ENCODE peak calls at places on chromosome 22, in ten cellular contexts. One of them, this sample, is unnamed.

GRCh38 chr22:49975543-49976389 is 15.2 kb downstream of the PIM3 start:
- DNase-seq in astrocyte: peak; percentile 22
- DNase-seq in body of pancreas: peak; percentile 4
- DNase-seq in HCT116: no peak
- DNase-seq in lung: peak; percentile 27
- DNase-seq in IMR-90: no peak
- DNase-seq in neural progenitor cell: peak; percentile 52
- DNase-seq in fibroblast of lung: peak; percentile 24
- DNase-seq in transverse colon: peak; percentile 37
- DNase-seq in adrenal gland: peak; percentile 11
- DNase-seq in this sample: no peak

GRCh38 chr22:40463727-40464126 is 93.3 kb downstream of the SGSM3 start:
- DNase-seq in lung: no peak
- DNase-seq in adrenal gland: no peak
- DNase-seq in IMR-90: no peak
- DNase-seq in body of pancreas: no peak
- DNase-seq in astrocyte: no peak
- DNase-seq in neural progenitor cell: no peak
- DNase-seq in HCT116: no peak
- DNase-seq in transverse colon: no peak
- DNase-seq in fibroblast of lung: no peak
- DNase-seq in this sample: no peak

GRCh38 chr22:28925916-28926315 is 42.5 kb downstream of the ZNRF3 start:
- DNase-seq in transverse colon: no peak
- DNase-seq in neural progenitor cell: no peak
- DNase-seq in IMR-90: no peak
- DNase-seq in adrenal gland: no peak
- DNase-seq in body of pancreas: no peak
- DNase-seq in fibroblast of lung: no peak
- DNase-seq in HCT116: no peak
- DNase-seq in lung: no peak
- DNase-seq in astrocyte: no peak
- DNase-seq in this sample: no peak

GRCh38 chr22:50342651-50343540 is at the start of gene PPP6R2:
- DNase-seq in HCT116: no peak
- DNase-seq in fibroblast of lung: peak; percentile 60
- DNase-seq in IMR-90: peak; percentile 35
- DNase-seq in body of pancreas: peak; percentile 87
- DNase-seq in astrocyte: no peak
- DNase-seq in neural progenitor cell: peak; percentile 93
- DNase-seq in lung: peak; percentile 83
- DNase-seq in transverse colon: peak; percentile 88
- DNase-seq in adrenal gland: peak; percentile 72
- DNase-seq in this sample: peak; percentile 92

GRCh38 chr22:39717099-39717498 is 146.5 kb downstream of the CACNA1I start:
- DNase-seq in IMR-90: no peak
- DNase-seq in body of pancreas: no peak
- DNase-seq in adrenal gland: no peak
- DNase-seq in lung: no peak
- DNase-seq in fibroblast of lung: no peak
- DNase-seq in astrocyte: no peak
- DNase-seq in neural progenitor cell: no peak
- DNase-seq in transverse colon: no peak
- DNase-seq in HCT116: no peak
- DNase-seq in this sample: no peak

GRCh38 chr22:47094861-47095330 is 332.4 kb downstream of the TBC1D22A start:
- DNase-seq in body of pancreas: no peak
- DNase-seq in adrenal gland: peak; percentile 54
- DNase-seq in IMR-90: no peak
- DNase-seq in neural progenitor cell: no peak
- DNase-seq in HCT116: no peak
- DNase-seq in lung: no peak
- DNase-seq in astrocyte: peak; percentile 60
- DNase-seq in fibroblast of lung: peak; percentile 72
- DNase-seq in transverse colon: no peak
- DNase-seq in this sample: no peak

GRCh38 chr22:39773976-39774539 is 119.5 kb downstream of the ENTHD1 start:
- DNase-seq in body of pancreas: no peak
- DNase-seq in fibroblast of lung: peak; percentile 3
- DNase-seq in HCT116: no peak
- DNase-seq in IMR-90: peak; percentile 0
- DNase-seq in neural progenitor cell: no peak
- DNase-seq in transverse colon: peak; percentile 13
- DNase-seq in adrenal gland: no peak
- DNase-seq in astrocyte: no peak
- DNase-seq in lung: no peak
- DNase-seq in this sample: no peak

GRCh38 chr22:18998998-18999397 is 62.9 kb upstream of the PRODH start:
- DNase-seq in fibroblast of lung: no peak
- DNase-seq in adrenal gland: no peak
- DNase-seq in astrocyte: no peak
- DNase-seq in HCT116: no peak
- DNase-seq in body of pancreas: no peak
- DNase-seq in transverse colon: no peak
- DNase-seq in neural progenitor cell: peak; percentile 80
- DNase-seq in lung: no peak
- DNase-seq in IMR-90: no peak
- DNase-seq in this sample: no peak

GRCh38 chr22:46849101-46849500 is 86.7 kb downstream of the TBC1D22A start:
- DNase-seq in fibroblast of lung: no peak
- DNase-seq in body of pancreas: no peak
- DNase-seq in IMR-90: no peak
- DNase-seq in HCT116: no peak
- DNase-seq in adrenal gland: no peak
- DNase-seq in neural progenitor cell: no peak
- DNase-seq in astrocyte: no peak
- DNase-seq in transverse colon: no peak
- DNase-seq in lung: peak; percentile 17
- DNase-seq in this sample: no peak

GRCh38 chr22:40183029-40183581 is 5.4 kb downstream of the TNRC6B start:
- DNase-seq in adrenal gland: no peak
- DNase-seq in IMR-90: peak; percentile 87
- DNase-seq in astrocyte: peak; percentile 89
- DNase-seq in neural progenitor cell: peak; percentile 39
- DNase-seq in transverse colon: peak; percentile 33
- DNase-seq in body of pancreas: peak; percentile 19
- DNase-seq in lung: no peak
- DNase-seq in HCT116: no peak
- DNase-seq in fibroblast of lung: peak; percentile 92
- DNase-seq in this sample: no peak

GRCh38 chr22:11066458-11067285 is 4461.3 kb upstream of the OR11H1 start:
- DNase-seq in fibroblast of lung: no peak
- DNase-seq in body of pancreas: no peak
- DNase-seq in adrenal gland: no peak
- DNase-seq in astrocyte: no peak
- DNase-seq in neural progenitor cell: no peak
- DNase-seq in IMR-90: no peak
- DNase-seq in transverse colon: no peak
- DNase-seq in lung: peak; percentile 48
- DNase-seq in HCT116: no peak
- DNase-seq in this sample: no peak

GRCh38 chr22:39658367-39658766 is 87.8 kb downstream of the CACNA1I start:
- DNase-seq in astrocyte: no peak
- DNase-seq in lung: no peak
- DNase-seq in adrenal gland: no peak
- DNase-seq in fibroblast of lung: no peak
- DNase-seq in IMR-90: no peak
- DNase-seq in HCT116: no peak
- DNase-seq in neural progenitor cell: no peak
- DNase-seq in body of pancreas: no peak
- DNase-seq in transverse colon: peak; percentile 13
- DNase-seq in this sample: no peak

DNA sequence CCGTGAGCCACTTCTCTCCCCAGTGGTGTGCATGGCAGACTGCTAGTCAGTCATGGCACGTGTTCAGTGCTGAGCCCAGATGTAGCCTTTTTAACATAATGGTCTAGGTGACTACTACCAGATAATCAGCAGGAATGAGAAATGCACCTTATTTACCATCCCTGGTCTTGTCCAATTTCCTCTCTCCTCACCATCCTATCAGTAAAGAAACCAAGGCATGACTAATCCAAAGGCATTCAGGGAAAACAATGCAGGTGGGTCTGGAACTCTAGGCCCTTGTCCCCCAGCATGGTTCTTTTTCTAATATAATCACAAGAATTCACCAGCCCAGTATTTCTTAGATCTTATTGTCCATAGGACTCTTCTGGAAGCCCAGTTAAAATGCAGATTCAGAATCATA is 14.6 kb upstream of the WBP2NL start:
- DNase-seq in neural progenitor cell: no peak
- DNase-seq in lung: no peak
- DNase-seq in IMR-90: no peak
- DNase-seq in astrocyte: no peak
- DNase-seq in adrenal gland: no peak
- DNase-seq in transverse colon: no peak
- DNase-seq in HCT116: no peak
- DNase-seq in fibroblast of lung: no peak
- DNase-seq in body of pancreas: no peak
- DNase-seq in this sample: no peak
- H3K36me3 ChIP-seq in neural progenitor cell: no peaks in the 10 kb centered on the region
- H3K36me3 ChIP-seq in lung: no peaks in the 10 kb centered on the region
- H3K36me3 ChIP-seq in IMR-90: no peaks in the 10 kb centered on the region
- H3K36me3 ChIP-seq in astrocyte: no peaks in the 10 kb centered on the region
- H3K36me3 ChIP-seq in adrenal gland: no peaks in the 10 kb centered on the region
- H3K36me3 ChIP-seq in transverse colon: no peaks in the 10 kb centered on the region
- H3K36me3 ChIP-seq in HCT116: no peaks in the 10 kb centered on the region
- H3K36me3 ChIP-seq in fibroblast of lung: no peaks in the 10 kb centered on the region
- H3K36me3 ChIP-seq in body of pancreas: no peaks in the 10 kb centered on the region
- H3K36me3 ChIP-seq in this sample: no peaks in the 10 kb centered on the region

DNA sequence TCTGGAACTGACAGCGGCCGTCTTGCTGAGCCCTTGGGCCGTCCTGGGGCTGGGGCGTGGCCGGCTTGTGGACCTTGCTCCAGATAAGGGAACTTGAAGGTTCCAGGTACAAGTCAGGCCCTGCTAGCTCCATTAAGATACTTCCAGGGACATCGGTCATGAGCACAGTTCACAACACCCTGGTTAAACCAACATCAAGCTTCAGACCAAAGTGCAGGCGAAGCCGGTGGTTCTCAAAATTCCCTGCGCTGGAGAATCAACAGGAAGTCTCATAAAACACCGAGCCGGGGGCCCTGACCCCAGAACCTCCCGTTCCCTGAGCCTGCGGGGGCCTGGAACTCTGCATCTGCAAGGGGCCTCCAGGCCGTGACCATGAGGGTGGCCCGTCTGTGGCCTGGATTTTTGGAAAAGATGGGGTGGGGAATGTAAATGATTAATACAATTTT is 1043.8 kb downstream of the BRD1 start:
- DNase-seq in adrenal gland: no peak
- DNase-seq in IMR-90: no peak
- DNase-seq in fibroblast of lung: no peak
- DNase-seq in lung: peak; percentile 15
- DNase-seq in body of pancreas: no peak
- DNase-seq in astrocyte: no peak
- DNase-seq in neural progenitor cell: no peak
- DNase-seq in transverse colon: no peak
- DNase-seq in HCT116: no peak
- DNase-seq in this sample: no peak
- TF ChIP-seq CTCF in adrenal gland: no peak
- TF ChIP-seq CTCF in IMR-90: no peak
- TF ChIP-seq CTCF in fibroblast of lung: no peak
- TF ChIP-seq CTCF in lung: no peak
- TF ChIP-seq CTCF in body of pancreas: no peak
- TF ChIP-seq CTCF in astrocyte: no peak
- TF ChIP-seq CTCF in neural progenitor cell: no peak
- TF ChIP-seq CTCF in transverse colon: no peak
- TF ChIP-seq CTCF in HCT116: no peak
- TF ChIP-seq CTCF in this sample: no peak

DNA sequence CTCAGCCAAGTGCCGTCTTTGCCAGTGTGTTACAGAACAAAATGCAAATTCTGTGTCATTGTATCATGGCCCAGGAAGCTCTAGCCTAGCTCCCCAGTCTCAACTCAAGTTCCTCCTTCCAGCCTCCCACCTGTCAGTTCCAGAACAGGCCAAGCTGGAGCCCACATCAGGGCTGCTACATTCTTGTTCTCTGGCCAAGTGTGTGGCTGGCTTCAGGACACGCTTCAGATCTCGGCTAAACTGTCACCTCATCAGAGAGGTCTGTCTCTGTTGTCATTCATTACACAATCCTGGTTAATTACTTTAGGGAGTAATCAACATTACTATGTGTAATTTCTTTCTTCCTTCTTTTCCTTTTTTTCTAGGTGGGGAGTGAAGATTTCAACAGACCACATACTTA is 347.0 kb upstream of the SYN3 start:
- DNase-seq in neural progenitor cell: no peak
- DNase-seq in astrocyte: no peak
- DNase-seq in body of pancreas: no peak
- DNase-seq in lung: no peak
- DNase-seq in transverse colon: no peak
- DNase-seq in fibroblast of lung: no peak
- DNase-seq in adrenal gland: no peak
- DNase-seq in HCT116: no peak
- DNase-seq in IMR-90: no peak
- DNase-seq in this sample: no peak
- H3K36me3 ChIP-seq in neural progenitor cell: no peaks in the 10 kb centered on the region
- H3K36me3 ChIP-seq in astrocyte: no peaks in the 10 kb centered on the region
- H3K36me3 ChIP-seq in body of pancreas: no peaks in the 10 kb centered on the region
- H3K36me3 ChIP-seq in lung: no peaks in the 10 kb centered on the region
- H3K36me3 ChIP-seq in transverse colon: no peaks in the 10 kb centered on the region
- H3K36me3 ChIP-seq in fibroblast of lung: no peaks in the 10 kb centered on the region
- H3K36me3 ChIP-seq in adrenal gland: no peaks in the 10 kb centered on the region
- H3K36me3 ChIP-seq in HCT116: no peaks in the 10 kb centered on the region
- H3K36me3 ChIP-seq in IMR-90: no peaks in the 10 kb centered on the region
- H3K36me3 ChIP-seq in this sample: no peaks in the 10 kb centered on the region

DNA sequence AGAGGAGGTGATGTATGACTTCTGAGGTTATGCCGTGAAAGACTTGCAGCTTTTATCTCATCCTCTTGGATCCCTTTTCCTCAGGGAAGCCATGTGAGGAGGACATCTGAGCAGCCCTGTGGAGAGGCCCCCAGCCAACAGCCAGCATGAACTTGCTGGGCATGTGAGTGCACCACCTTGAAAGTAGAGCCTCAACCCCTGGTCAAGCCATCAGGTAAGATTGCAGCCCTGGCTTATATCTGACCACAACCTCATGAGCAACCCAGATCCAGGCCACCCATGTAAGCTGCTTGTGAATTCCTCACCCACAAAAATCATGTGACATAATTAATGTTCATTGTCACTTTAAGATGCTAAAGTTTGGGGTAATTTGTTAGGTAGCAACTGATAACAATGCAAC is 121.0 kb downstream of the MIAT start:
- DNase-seq in body of pancreas: no peak
- DNase-seq in IMR-90: no peak
- DNase-seq in HCT116: no peak
- DNase-seq in fibroblast of lung: no peak
- DNase-seq in neural progenitor cell: no peak
- DNase-seq in transverse colon: no peak
- DNase-seq in lung: no peak
- DNase-seq in astrocyte: no peak
- DNase-seq in adrenal gland: no peak
- DNase-seq in this sample: no peak
- TF ChIP-seq CTCF in body of pancreas: no peak
- TF ChIP-seq CTCF in IMR-90: no peak
- TF ChIP-seq CTCF in HCT116: no peak
- TF ChIP-seq CTCF in fibroblast of lung: no peak
- TF ChIP-seq CTCF in neural progenitor cell: no peak
- TF ChIP-seq CTCF in transverse colon: no peak
- TF ChIP-seq CTCF in lung: no peak
- TF ChIP-seq CTCF in astrocyte: no peak
- TF ChIP-seq CTCF in adrenal gland: no peak
- TF ChIP-seq CTCF in this sample: no peak

This sample was measured in ovary.